ENCODE peak calls at places on chromosomes 16 and 17, in seven cellular contexts. I is HFFc6; S is brain microvascular endothelial cell; E is HFF-Myc; P is effector memory CD4-positive, alpha-beta T cell; M is NCI-H2029 treated with DMSO at 0.1 percent for 48 hours; L is amniotic epithelial cell. Y is an unnamed sample.
A peak's percentile ranks its signal among the peaks of the same experiment; 100 is the strongest.

GRCh38 chr16:89449726-89450335 is 40.5 kb downstream of the ANKRD11 start:
- DNase-seq in I (no peak), S (peak; percentile 21), E (no peak), P (no peak), M (no peak), L (no peak), Y (no peak)

GRCh38 chr17:330993-331701 is 21.5 kb downstream of the RPH3AL start:
- DNase-seq in I (no peak), S (no peak), E (no peak), P (no peak), M (no peak), L (no peak), Y (no peak)

GRCh38 chr17:57528084-57528451 is 217.0 kb downstream of the CCDC182 start:
- DNase-seq in I (no peak), S (no peak), E (no peak), P (no peak), M (peak; percentile 50), L (no peak), Y (no peak)

GRCh38 chr17:21374455-21375161 is 1.5 kb upstream of the KCNJ12 start:
- DNase-seq in I (no peak), S (no peak), E (no peak), P (no peak), M (no peak), L (no peak), Y (no peak)

GRCh38 chr17:80460286-80460881 is 16.0 kb downstream of the NPTX1 start:
- DNase-seq in I (no peak), S (no peak), E (no peak), P (no peak), M (no peak), L (peak; percentile 14), Y (no peak)

GRCh38 chr17:60173304-60173807 is 23.6 kb downstream of the CA4 start:
- DNase-seq in I (peak; percentile 74), S (no peak), E (no peak), P (no peak), M (no peak), L (peak; percentile 30), Y (no peak)

GRCh38 chr17:7043544-7044268 is at the start of gene SLC16A11:
- DNase-seq in I (no peak), S (no peak), E (no peak), P (no peak), M (no peak), L (no peak), Y (peak; percentile 33)

GRCh38 chr17:37406635-37407455 is at the start of the genes ACACA and TADA2A:
- DNase-seq in I (peak; percentile 55), S (peak; percentile 9), E (peak; percentile 20), P (peak; percentile 62), M (peak; percentile 57), L (peak; percentile 72), Y (peak; percentile 76)

GRCh38 chr17:47934856-47935255 is 6.5 kb upstream of the PNPO start:
- DNase-seq in I (peak; percentile 23), S (no peak), E (no peak), P (no peak), M (no peak), L (no peak), Y (no peak)

GRCh38 chr17:60639019-60639330 is 38.7 kb upstream of the BCAS3 start:
- DNase-seq in I (no peak), S (no peak), E (no peak), P (no peak), M (no peak), L (no peak), Y (no peak)

GRCh38 chr16:78045865-78046581 is 23.7 kb downstream of the CLEC3A start:
- DNase-seq in I (no peak), S (peak; percentile 55), E (peak; percentile 3), P (no peak), M (no peak), L (peak; percentile 49), Y (no peak)

GRCh38 chr17:70172921-70173320 is 3.6 kb downstream of the KCNJ2 start:
- DNase-seq in I (no peak), S (no peak), E (no peak), P (no peak), M (no peak), L (peak; percentile 23), Y (no peak)

GRCh38 chr16:27067138-27067537 is 411 bp downstream of the C16orf82 start:
- DNase-seq in I (no peak), S (no peak), E (no peak), P (no peak), M (no peak), L (no peak), Y (no peak)

GRCh38 chr16:23276821-23277220 is 25.3 kb upstream of the SCNN1B start:
- DNase-seq in I (no peak), S (no peak), E (no peak), P (no peak), M (no peak), L (no peak), Y (no peak)

GRCh38 chr17:31147507-31148202 is 52.9 kb downstream of the NF1 start:
- DNase-seq in I (no peak), S (no peak), E (no peak), P (no peak), M (no peak), L (peak; percentile 33), Y (no peak)

GRCh38 chr16:65648111-65648510 is 526.2 kb upstream of the CDH11 start:
- DNase-seq in I (no peak), S (no peak), E (no peak), P (no peak), M (no peak), L (no peak), Y (no peak)

GRCh38 chr16:68972720-68973119 is 129.4 kb downstream of the TANGO6 start:
- DNase-seq in I (peak; percentile 63), S (peak; percentile 77), E (peak; percentile 11), P (no peak), M (no peak), L (peak; percentile 51), Y (no peak)

GRCh38 chr17:4310349-4311060 is 46.7 kb upstream of the ANKFY1 start:
- DNase-seq in I (no peak), S (no peak), E (no peak), P (no peak), M (no peak), L (peak; percentile 38), Y (no peak)

GRCh38 chr16:88810166-88810867 is 1.4 kb downstream of the APRT start:
- DNase-seq in I (no peak), S (no peak), E (no peak), P (no peak), M (no peak), L (no peak), Y (no peak)

GRCh38 chr17:72797142-72797541 is 295.3 kb downstream of the SLC39A11 start:
- DNase-seq in I (no peak), S (no peak), E (no peak), P (no peak), M (no peak), L (no peak), Y (no peak)

GRCh38 chr16:5188318-5189025 is 90.9 kb upstream of the EEF2KMT start:
- DNase-seq in I (no peak), S (no peak), E (no peak), P (no peak), M (no peak), L (no peak), Y (no peak)

GRCh38 chr17:34499576-34499975 is 79.8 kb upstream of the TMEM132E start:
- DNase-seq in I (no peak), S (peak; percentile 9), E (peak; percentile 9), P (no peak), M (no peak), L (peak; percentile 0), Y (no peak)